ENCODE peak calls at places on chromosomes 1 and 21, in five cellular contexts. X is left ventricle myocardium inferior, S is right atrium auricular region, O is foreskin fibroblast, I is kidney epithelial cell. L is an unnamed sample.

GRCh38 chr1:39409055-39409816 is 82.2 kb upstream of the BMP8A start:
- DNase-seq in X (peak; percentile 57), O (peak; percentile 80), I (no peak), S (peak; percentile 78), L (no peak)

GRCh38 chr1:165353731-165354671 is 2.5 kb downstream of the LMX1A start:
- DNase-seq in X (no peak), S (no peak), I (no peak), O (no peak), L (no peak)

GRCh38 chr1:178518894-178519293 is 6.0 kb downstream of the TEX35 start:
- DNase-seq in X (no peak), S (no peak), I (no peak), O (no peak), L (no peak)

GRCh38 chr1:46616277-46617107 is at the start of gene MOB3C:
- DNase-seq in I (no peak), S (peak; percentile 90), X (peak; percentile 91), O (peak; percentile 80), L (peak; percentile 88)

GRCh38 chr1:166040635-166041034 is 126.2 kb downstream of the FAM78B start:
- DNase-seq in X (no peak), I (no peak), O (no peak), S (no peak), L (peak; percentile 27)

GRCh38 chr21:21436012-21436545 is 437.9 kb downstream of the NCAM2 start:
- DNase-seq in S (no peak), I (no peak), X (no peak), O (peak; percentile 21), L (no peak)

GRCh38 chr1:51693420-51694144 is 76.7 kb downstream of the OSBPL9 start:
- DNase-seq in X (no peak), I (no peak), O (no peak), S (no peak), L (no peak)

GRCh38 chr1:16248603-16249534 is 11.9 kb upstream of the CPLANE2 start:
- DNase-seq in X (peak; percentile 86), O (peak; percentile 83), I (peak; percentile 75), S (peak; percentile 91), L (no peak)

GRCh38 chr1:55048453-55049270 is 9.3 kb downstream of the PCSK9 start:
- DNase-seq in O (no peak), I (no peak), X (no peak), S (no peak), L (no peak)

GRCh38 chr21:43585924-43586411 is 73.3 kb downstream of the HSF2BP start:
- DNase-seq in I (peak; percentile 100), X (no peak), S (peak; percentile 91), O (peak; percentile 97), L (peak; percentile 89)

GRCh38 chr1:207866471-207867135 is 44.3 kb downstream of the CD34 start:
- DNase-seq in O (no peak), S (peak; percentile 89), X (peak; percentile 45), I (no peak), L (no peak)

GRCh38 chr1:229409616-229410369 is 24.1 kb downstream of the ACTA1 start:
- DNase-seq in I (no peak), S (no peak), X (no peak), O (no peak), L (no peak)

GRCh38 chr1:30618335-30618747 is 105.0 kb downstream of the MATN1 start:
- DNase-seq in X (no peak), I (peak; percentile 21), O (no peak), S (no peak), L (no peak)

GRCh38 chr1:66283583-66284041 is 250.3 kb upstream of the SGIP1 start:
- DNase-seq in I (peak; percentile 58), S (no peak), X (no peak), O (no peak), L (no peak)

GRCh38 chr1:214377485-214377884 is 96.5 kb downstream of the SMYD2 start:
- DNase-seq in I (no peak), S (no peak), O (no peak), X (no peak), L (no peak)
- TF ChIP-seq CTCF in I (no peak), S (no peak), O (no peak), X (no peak), L (no peak)

GRCh38 chr1:6794164-6794563 is 8.9 kb downstream of the CAMTA1 start:
- DNase-seq in X (no peak), I (no peak), O (peak; percentile 36), S (no peak), L (no peak)
- TF ChIP-seq CTCF in X (peak; percentile 55), I (peak; percentile 17), O (peak; percentile 29), S (no peak), L (peak; percentile 69)

GRCh38 chr1:53293123-53293522 is 34.7 kb downstream of the LRP8 start:
- DNase-seq in O (no peak), S (no peak), I (no peak), X (no peak), L (no peak)

GRCh38 chr1:53292690-53293089 is 35.2 kb downstream of the LRP8 start:
- DNase-seq in X (no peak), S (no peak), I (no peak), O (no peak), L (no peak)

GRCh38 chr1:53289050-53289429 is 38.8 kb downstream of the LRP8 start:
- DNase-seq in O (no peak), I (no peak), X (no peak), S (no peak), L (no peak)

GRCh38 chr1:53294557-53294956 is 33.3 kb downstream of the LRP8 start:
- DNase-seq in X (no peak), O (peak; percentile 49), I (peak; percentile 52), S (no peak), L (no peak)

DNA sequence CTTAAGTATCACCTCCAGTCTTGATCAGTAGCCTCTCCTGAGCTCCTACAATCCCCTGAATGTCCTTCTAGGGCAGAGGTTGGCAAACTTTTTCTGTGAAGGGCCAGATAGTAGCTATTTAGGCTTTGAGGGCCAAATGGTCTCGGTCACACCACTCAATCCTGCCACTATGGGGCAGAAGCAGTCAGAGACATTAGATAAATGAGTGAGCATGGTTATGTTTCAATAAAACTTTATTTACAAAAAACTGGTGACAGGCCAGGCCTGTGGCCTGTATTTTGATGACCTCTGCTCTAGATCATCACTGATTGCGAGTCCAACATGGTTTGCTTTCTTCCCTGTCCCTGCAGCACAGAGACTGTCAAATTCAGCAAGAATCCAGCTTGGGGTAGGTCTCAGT is 36.3 kb downstream of the LRP8 start:
- DNase-seq in X (no peak), S (no peak), I (no peak), O (no peak), L (no peak)
- TF ChIP-seq CTCF in X (no peak), S (no peak), I (no peak), O (no peak), L (no peak)

DNA sequence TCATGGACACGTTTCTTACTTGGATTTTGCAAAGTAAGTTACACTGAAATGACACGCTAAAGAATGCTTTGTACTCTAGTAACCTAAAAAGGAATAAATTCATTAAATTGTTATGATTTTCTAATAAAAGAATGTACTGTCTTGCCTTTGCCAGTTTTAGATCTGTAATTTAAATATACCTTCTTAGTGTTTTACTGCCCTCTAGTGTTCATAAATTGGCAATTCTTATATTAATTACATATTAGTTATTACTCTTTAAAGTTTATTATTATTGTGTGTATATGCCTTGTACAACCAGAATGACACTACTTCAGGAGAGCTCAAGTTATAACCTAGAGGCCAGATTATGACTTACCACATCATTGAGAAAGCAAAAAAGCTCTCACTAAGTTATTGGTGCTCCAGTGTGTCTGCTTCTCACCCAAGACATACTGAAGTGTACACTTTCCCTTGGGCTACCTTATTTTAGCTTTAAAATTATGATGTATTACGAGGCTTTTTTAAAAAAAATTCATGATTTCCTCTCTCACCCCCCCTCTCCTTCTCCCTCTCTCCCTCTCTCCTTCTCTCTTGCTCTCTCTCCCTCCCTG is 169.9 kb downstream of the HS2ST1 start:
- DNase-seq in S (no peak), I (no peak), O (no peak), X (no peak), L (no peak)
- TF ChIP-seq CTCF in S (peak; percentile 33), I (peak; percentile 20), O (no peak), X (peak; percentile 78), L (peak; percentile 59)

GRCh38 chr21:34243562-34243961 is 120.2 kb upstream of the KCNE2 start:
- DNase-seq in O (peak; percentile 4), X (no peak), S (no peak), I (no peak), L (no peak)
- TF ChIP-seq CTCF in O (peak; percentile 50), X (peak; percentile 45), S (no peak), I (peak; percentile 46), L (peak; percentile 52)

GRCh38 chr1:198915327-198916231 is 276.7 kb downstream of the PTPRC start:
- DNase-seq in X (no peak), I (no peak), S (no peak), O (no peak), L (no peak)
- TF ChIP-seq CTCF in X (no peak), I (no peak), S (no peak), O (no peak), L (no peak)